ENCODE peak calls at places on chromosome 12, in four cellular contexts. One of them, this sample, is unnamed.

GRCh38 chr12:52531563-52532300 is 11.5 kb upstream of the KRT5 start:
- DNase-seq in BE2C: no peak
- DNase-seq in HEK293T: no peak
- DNase-seq in stromal cell of bone marrow: no peak
- DNase-seq in this sample: no peak

GRCh38 chr12:52647601-52648000 is 4.4 kb downstream of the KRT2 start:
- DNase-seq in stromal cell of bone marrow: no peak
- DNase-seq in BE2C: no peak
- DNase-seq in HEK293T: no peak
- DNase-seq in this sample: no peak

GRCh38 chr12:106871477-106871876 is 84.2 kb upstream of the TMEM263 start:
- DNase-seq in stromal cell of bone marrow: peak
- DNase-seq in HEK293T: no peak
- DNase-seq in BE2C: no peak
- DNase-seq in this sample: no peak

GRCh38 chr12:93093243-93093642 is 164.1 kb upstream of the EEA1 start:
- DNase-seq in HEK293T: no peak
- DNase-seq in BE2C: no peak
- DNase-seq in stromal cell of bone marrow: no peak
- DNase-seq in this sample: no peak

GRCh38 chr12:6158263-6158662 is 33.8 kb upstream of the VWF start:
- DNase-seq in HEK293T: no peak
- DNase-seq in BE2C: no peak
- DNase-seq in stromal cell of bone marrow: no peak
- DNase-seq in this sample: no peak

GRCh38 chr12:16020034-16020433 is 108.9 kb downstream of the DERA start:
- DNase-seq in stromal cell of bone marrow: no peak
- DNase-seq in BE2C: no peak
- DNase-seq in HEK293T: no peak
- DNase-seq in this sample: no peak

GRCh38 chr12:21334100-21334499 is 617 bp downstream of the SLCO1A2 start:
- DNase-seq in BE2C: no peak
- DNase-seq in stromal cell of bone marrow: no peak
- DNase-seq in HEK293T: no peak
- DNase-seq in this sample: no peak

GRCh38 chr12:48988030-48988649 is 10.0 kb downstream of the WNT1 start:
- DNase-seq in HEK293T: peak
- DNase-seq in stromal cell of bone marrow: no peak
- DNase-seq in BE2C: peak
- DNase-seq in this sample: peak

GRCh38 chr12:20696181-20696580 is 1.0 kb downstream of the SLCO1C1 start:
- DNase-seq in stromal cell of bone marrow: peak
- DNase-seq in BE2C: no peak
- DNase-seq in HEK293T: no peak
- DNase-seq in this sample: no peak

GRCh38 chr12:74747305-74747704 is 209.7 kb downstream of the ATXN7L3B start:
- DNase-seq in stromal cell of bone marrow: peak
- DNase-seq in BE2C: no peak
- DNase-seq in HEK293T: no peak
- DNase-seq in this sample: peak

GRCh38 chr12:54141534-54142475 is 47.0 kb downstream of the SMUG1 start:
- DNase-seq in stromal cell of bone marrow: peak
- DNase-seq in BE2C: no peak
- DNase-seq in HEK293T: no peak
- DNase-seq in this sample: no peak

GRCh38 chr12:121775501-121775900 is 18.0 kb downstream of the RHOF start:
- DNase-seq in stromal cell of bone marrow: no peak
- DNase-seq in BE2C: no peak
- DNase-seq in HEK293T: no peak
- DNase-seq in this sample: no peak

GRCh38 chr12:131092911-131093901 is 139.5 kb downstream of the ADGRD1 start:
- DNase-seq in stromal cell of bone marrow: no peak
- DNase-seq in BE2C: peak
- DNase-seq in HEK293T: no peak
- DNase-seq in this sample: no peak

GRCh38 chr12:54017027-54017788 is 8.4 kb downstream of the HOXC8 start:
- DNase-seq in HEK293T: no peak
- DNase-seq in stromal cell of bone marrow: no peak
- DNase-seq in BE2C: peak
- DNase-seq in this sample: peak

GRCh38 chr12:53096089-53096741 is 1.3 kb upstream of the IGFBP6 start:
- DNase-seq in BE2C: no peak
- DNase-seq in HEK293T: no peak
- DNase-seq in stromal cell of bone marrow: peak
- DNase-seq in this sample: peak

GRCh38 chr12:24378548-24379011 is 429.1 kb upstream of the SOX5 start:
- DNase-seq in HEK293T: peak
- DNase-seq in BE2C: no peak
- DNase-seq in stromal cell of bone marrow: no peak
- DNase-seq in this sample: no peak

GRCh38 chr12:65528127-65528526 is 249.6 kb downstream of the MSRB3 start:
- DNase-seq in BE2C: no peak
- DNase-seq in HEK293T: no peak
- DNase-seq in stromal cell of bone marrow: no peak
- DNase-seq in this sample: no peak

GRCh38 chr12:79652521-79652920 is 38.2 kb downstream of the PAWR start:
- DNase-seq in BE2C: no peak
- DNase-seq in HEK293T: no peak
- DNase-seq in stromal cell of bone marrow: no peak
- DNase-seq in this sample: no peak

GRCh38 chr12:132081423-132081822 is 62.7 kb downstream of the DDX51 start:
- DNase-seq in HEK293T: no peak
- DNase-seq in BE2C: no peak
- DNase-seq in stromal cell of bone marrow: no peak
- DNase-seq in this sample: no peak

GRCh38 chr12:111193511-111193910 is 175.4 kb downstream of the PHETA1 start:
- DNase-seq in HEK293T: no peak
- DNase-seq in BE2C: no peak
- DNase-seq in stromal cell of bone marrow: no peak
- DNase-seq in this sample: no peak

GRCh38 chr12:117060236-117060926 is 38.8 kb downstream of the TESC start:
- DNase-seq in stromal cell of bone marrow: no peak
- DNase-seq in BE2C: peak
- DNase-seq in HEK293T: no peak
- DNase-seq in this sample: peak

GRCh38 chr12:52440821-52441319 is 6.7 kb upstream of the KRT75 start:
- DNase-seq in HEK293T: no peak
- DNase-seq in stromal cell of bone marrow: no peak
- DNase-seq in BE2C: no peak
- DNase-seq in this sample: peak

GRCh38 chr12:52235822-52236291 is 2.8 kb downstream of the KRT7 start:
- DNase-seq in stromal cell of bone marrow: no peak
- DNase-seq in BE2C: no peak
- DNase-seq in HEK293T: no peak
- DNase-seq in this sample: peak

GRCh38 chr12:26524862-26525465 is 308.0 kb downstream of the ITPR2 start:
- DNase-seq in HEK293T: peak
- DNase-seq in BE2C: no peak
- DNase-seq in stromal cell of bone marrow: no peak
- DNase-seq in this sample: peak

GRCh38 chr12:90020006-90020405 is 311.4 kb upstream of the ATP2B1 start:
- DNase-seq in stromal cell of bone marrow: no peak
- DNase-seq in HEK293T: no peak
- DNase-seq in BE2C: no peak
- DNase-seq in this sample: no peak

GRCh38 chr12:124716208-124717141 is 147.2 kb downstream of the SCARB1 start:
- DNase-seq in stromal cell of bone marrow: no peak
- DNase-seq in HEK293T: no peak
- DNase-seq in BE2C: no peak
- DNase-seq in this sample: no peak

GRCh38 chr12:90729741-90730140 is 225.2 kb downstream of the CCER1 start:
- DNase-seq in stromal cell of bone marrow: peak
- DNase-seq in BE2C: no peak
- DNase-seq in HEK293T: no peak
- DNase-seq in this sample: no peak

GRCh38 chr12:104686196-104686595 is 229.4 kb downstream of the CHST11 start:
- DNase-seq in HEK293T: no peak
- DNase-seq in stromal cell of bone marrow: no peak
- DNase-seq in BE2C: no peak
- DNase-seq in this sample: peak

GRCh38 chr12:116444590-116444943 is 114.6 kb upstream of the MAP1LC3B2 start:
- DNase-seq in BE2C: no peak
- DNase-seq in stromal cell of bone marrow: no peak
- DNase-seq in HEK293T: no peak
- DNase-seq in this sample: no peak

GRCh38 chr12:11652351-11653040 is 3.0 kb downstream of the ETV6 start:
- DNase-seq in HEK293T: no peak
- DNase-seq in stromal cell of bone marrow: no peak
- DNase-seq in BE2C: no peak
- DNase-seq in this sample: peak

This sample was measured in Caki2.